ENCODE peak calls at places on chromosomes 11 and 22, in nine cellular contexts. P, Q, A, S, W, D, J, Y and M are unnamed samples.

GRCh38 chr11:19691815-19692214 is 20.8 kb upstream of the NAV2 start:
- DNase-seq in P (no peak), Q (no peak), A (no peak), S (no peak), W (no peak), D (no peak), J (no peak), Y (no peak), M (no peak)

GRCh38 chr11:123054301-123055065 is 7.5 kb downstream of the HSPA8 start:
- DNase-seq in P (no peak), Q (no peak), A (peak), S (no peak), W (peak), D (peak), J (peak), Y (no peak), M (peak)

GRCh38 chr11:32204751-32205150 is 113.9 kb downstream of the RCN1 start:
- DNase-seq in P (no peak), Q (no peak), A (no peak), S (no peak), W (no peak), D (no peak), J (no peak), Y (no peak), M (no peak)

GRCh38 chr11:78542007-78542406 is 32.7 kb downstream of the NARS2 start:
- DNase-seq in P (no peak), Q (no peak), A (no peak), S (no peak), W (no peak), D (peak), J (no peak), Y (no peak), M (no peak)

GRCh38 chr11:43130616-43131015 is 181.2 kb upstream of the API5 start:
- DNase-seq in P (no peak), Q (no peak), A (no peak), S (no peak), W (no peak), D (no peak), J (no peak), Y (no peak), M (no peak)

GRCh38 chr22:22894740-22895731 is 7.4 kb downstream of the IGLL5 start:
- DNase-seq in P (no peak), Q (no peak), A (no peak), S (no peak), W (no peak), D (no peak), J (no peak), Y (no peak), M (peak)

GRCh38 chr11:128409476-128409875 is 177.9 kb downstream of the ETS1 start:
- DNase-seq in P (no peak), Q (no peak), A (no peak), S (no peak), W (peak), D (peak), J (no peak), Y (no peak), M (no peak)

GRCh38 chr22:48694296-48694883 is 1133.3 kb downstream of the BRD1 start:
- DNase-seq in P (no peak), Q (no peak), A (no peak), S (no peak), W (no peak), D (no peak), J (no peak), Y (no peak), M (no peak)

GRCh38 chr11:12008790-12009616 is 577 bp upstream of the DKK3 start:
- DNase-seq in P (no peak), Q (no peak), A (no peak), S (no peak), W (peak), D (peak), J (no peak), Y (no peak), M (no peak)

GRCh38 chr11:66489636-66490035 is 9.4 kb downstream of the DPP3 start:
- DNase-seq in P (no peak), Q (no peak), A (no peak), S (no peak), W (no peak), D (no peak), J (peak), Y (no peak), M (no peak)

GRCh38 chr11:88304352-88304751 is 33.2 kb downstream of the CTSC start:
- DNase-seq in P (no peak), Q (no peak), A (no peak), S (no peak), W (no peak), D (no peak), J (no peak), Y (no peak), M (no peak)

GRCh38 chr11:46520971-46521745 is 72.7 kb downstream of the AMBRA1 start:
- DNase-seq in P (no peak), Q (no peak), A (no peak), S (peak), W (peak), D (peak), J (no peak), Y (no peak), M (no peak)

GRCh38 chr11:61955031-61955415 is 4.9 kb downstream of the BEST1 start:
- DNase-seq in P (no peak), Q (no peak), A (no peak), S (no peak), W (peak), D (peak), J (no peak), Y (no peak), M (no peak)

GRCh38 chr22:22934543-22935055 is 47.0 kb downstream of the IGLL5 start:
- DNase-seq in P (no peak), Q (no peak), A (no peak), S (no peak), W (no peak), D (no peak), J (no peak), Y (no peak), M (no peak)